ENCODE peak calls at places on chromosomes 12 and 14, in seven cellular contexts. I is AG09309; D is fibroblast of lung; O is NCI-H2081; P is Peyer's patch; T is DMS153; K is activated CD4-positive, alpha-beta T cell treated with anti-CD3 and anti-CD28 coated beads, Interleukin-2, amount 50 U/mL, for 48 hours. B is an unnamed sample.

GRCh38 chr14:102732924-102733323 is 44.3 kb upstream of the TRAF3 start:
- DNase-seq in D (no peak), P (no peak), K (no peak), T (no peak), I (no peak), O (no peak), B (no peak)

GRCh38 chr12:122888232-122888752 is 7.6 kb downstream of the VPS37B start:
- DNase-seq in P (peak), T (peak), K (no peak), D (peak), I (no peak), O (peak), B (no peak)

GRCh38 chr12:50569876-50570275 is 65.1 kb downstream of the DIP2B start:
- DNase-seq in O (no peak), K (no peak), I (no peak), D (peak), P (no peak), T (no peak), B (no peak)

GRCh38 chr12:99029502-99030271 is 384.6 kb downstream of the APAF1 start:
- DNase-seq in P (no peak), K (no peak), O (peak), D (no peak), I (no peak), T (peak), B (no peak)

GRCh38 chr14:71403673-71404072 is 496.4 kb downstream of the PCNX1 start:
- DNase-seq in D (peak), K (no peak), O (no peak), I (no peak), P (no peak), T (peak), B (no peak)

GRCh38 chr14:33317675-33318074 is 379.0 kb downstream of the NPAS3 start:
- DNase-seq in P (no peak), T (peak), I (no peak), D (no peak), K (no peak), O (no peak), B (no peak)

GRCh38 chr14:34053666-34054065 is 102.8 kb upstream of the EGLN3 start:
- DNase-seq in D (peak), T (no peak), O (no peak), K (no peak), P (no peak), I (no peak), B (no peak)

GRCh38 chr14:64232095-64232830 is 61.9 kb downstream of the ESR2 start:
- DNase-seq in O (no peak), D (peak), P (no peak), I (peak), T (no peak), K (peak), B (peak)

GRCh38 chr12:93868771-93869170 is 191.6 kb downstream of the CRADD start:
- DNase-seq in O (no peak), K (no peak), T (no peak), I (no peak), D (peak), P (no peak), B (no peak)

GRCh38 chr14:23114669-23115491 is 4.2 kb downstream of the CEBPE start:
- DNase-seq in O (no peak), K (no peak), P (no peak), T (peak), D (peak), I (peak), B (peak)

B was measured in hepatic stellate cell.